ENCODE peak calls at places on chromosomes 7 and 10, in five cellular contexts. K is heart left ventricle, U is tibial nerve, M is ovary, L is IMR-90. B is an unnamed sample.

GRCh38 chr10:52216852-52217251 is 97.2 kb upstream of the DKK1 start:
- DNase-seq in K (no peak), U (no peak), M (no peak), L (peak; percentile 93), B (peak; percentile 11)

GRCh38 chr10:30357075-30357801 is 8.2 kb upstream of the MTPAP start:
- DNase-seq in K (no peak), U (no peak), M (no peak), L (no peak), B (no peak)

GRCh38 chr7:4707980-4708411 is 25.9 kb downstream of the FOXK1 start:
- DNase-seq in K (no peak), U (no peak), M (no peak), L (no peak), B (no peak)

GRCh38 chr10:111267673-111268072 is 190.8 kb downstream of the ADRA2A start:
- DNase-seq in K (no peak), U (no peak), M (no peak), L (no peak), B (no peak)

GRCh38 chr7:30934732-30935568 is 23.3 kb downstream of the AQP1 start:
- DNase-seq in K (no peak), U (no peak), M (no peak), L (no peak), B (no peak)

GRCh38 chr7:5667391-5667790 is 114.1 kb downstream of the RNF216 start:
- DNase-seq in K (no peak), U (no peak), M (no peak), L (peak; percentile 27), B (no peak)

GRCh38 chr7:7803597-7804229 is 85.3 kb upstream of the RPA3 start:
- DNase-seq in K (no peak), U (no peak), M (no peak), L (no peak), B (no peak)

GRCh38 chr7:132269718-132270117 is 306.6 kb downstream of the PLXNA4 start:
- DNase-seq in K (no peak), U (no peak), M (no peak), L (no peak), B (no peak)

GRCh38 chr10:59310324-59310914 is 51.9 kb downstream of the FAM13C start:
- DNase-seq in K (no peak), U (no peak), M (no peak), L (no peak), B (no peak)

GRCh38 chr7:134954197-134955082 is 31.9 kb upstream of the AGBL3 start:
- DNase-seq in K (no peak), U (no peak), M (no peak), L (peak; percentile 54), B (peak; percentile 62)

GRCh38 chr10:73079779-73080178 is 16.9 kb downstream of the P4HA1 start:
- DNase-seq in K (no peak), U (no peak), M (no peak), L (no peak), B (no peak)

GRCh38 chr10:113099431-113100298 is 149.6 kb downstream of the TCF7L2 start:
- DNase-seq in K (no peak), U (peak; percentile 27), M (no peak), L (peak; percentile 43), B (no peak)

GRCh38 chr7:131683536-131684125 is 127.2 kb upstream of the PODXL start:
- DNase-seq in K (no peak), U (no peak), M (no peak), L (no peak), B (no peak)

GRCh38 chr7:30168800-30169584 is 34.2 kb downstream of the MTURN start:
- DNase-seq in K (no peak), U (no peak), M (peak; percentile 50), L (peak; percentile 89), B (no peak)

GRCh38 chr7:22586806-22587180 is 86.8 kb upstream of the STEAP1B start:
- DNase-seq in K (no peak), U (no peak), M (no peak), L (peak; percentile 66), B (no peak)

GRCh38 chr7:28407643-28408042 is 4.7 kb upstream of the CREB5 start:
- DNase-seq in K (no peak), U (peak; percentile 55), M (peak; percentile 26), L (peak; percentile 83), B (no peak)

GRCh38 chr7:139548302-139549028 is 25.0 kb downstream of the CLEC2L start:
- DNase-seq in K (no peak), U (no peak), M (no peak), L (no peak), B (no peak)

GRCh38 chr10:22243321-22243720 is 25.5 kb upstream of the EBLN1 start:
- DNase-seq in K (no peak), U (no peak), M (no peak), L (no peak), B (no peak)

GRCh38 chr10:93903051-93903450 is 9.3 kb downstream of the SLC35G1 start:
- DNase-seq in K (no peak), U (no peak), M (no peak), L (no peak), B (no peak)

GRCh38 chr10:43691503-43691902 is 42.8 kb upstream of the ZNF32 start:
- DNase-seq in K (no peak), U (no peak), M (no peak), L (peak; percentile 23), B (peak; percentile 35)

GRCh38 chr10:130498042-130498441 is 361.9 kb downstream of the GLRX3 start:
- DNase-seq in K (no peak), U (no peak), M (no peak), L (no peak), B (no peak)

GRCh38 chr7:106053109-106053508 is 59.0 kb downstream of the SYPL1 start:
- DNase-seq in K (no peak), U (no peak), M (no peak), L (no peak), B (no peak)

GRCh38 chr10:88472540-88472939 is 110.6 kb downstream of the RNLS start:
- DNase-seq in K (no peak), U (no peak), M (no peak), L (peak; percentile 19), B (no peak)

GRCh38 chr7:42372498-42372897 is 135.5 kb upstream of the GLI3 start:
- DNase-seq in K (no peak), U (no peak), M (no peak), L (no peak), B (no peak)

GRCh38 chr7:46383605-46384004 is 462.5 kb upstream of the IGFBP3 start:
- DNase-seq in K (no peak), U (no peak), M (no peak), L (peak; percentile 58), B (no peak)

DNA sequence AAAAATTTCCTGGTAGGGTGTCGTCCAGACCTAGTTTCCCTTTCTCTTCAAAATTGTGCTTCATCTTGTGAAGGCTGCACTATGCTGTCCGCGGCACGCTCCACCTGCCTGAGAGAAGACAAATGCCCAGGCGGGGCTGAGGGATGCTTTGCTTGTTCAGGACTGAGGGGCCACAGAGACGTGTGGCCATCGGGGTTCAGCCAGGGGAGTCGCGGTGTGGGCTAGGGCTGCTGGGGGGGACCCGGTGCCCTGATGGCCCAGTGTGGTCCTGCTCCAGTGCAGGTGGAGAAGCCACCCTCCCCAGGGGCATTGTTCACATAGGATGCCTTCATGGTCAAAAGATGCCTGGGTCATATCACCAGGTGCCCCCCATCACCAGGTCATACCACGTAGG is 107.8 kb upstream of the SHH start:
- DNase-seq in K (no peak), U (no peak), M (no peak), L (no peak), B (no peak)
- TF ChIP-seq POLR2A in K (no peak), U (no peak), M (no peak), L (no peak), B (no peak)

GRCh38 chr7:25947669-25948516 is 204.1 kb upstream of the NFE2L3 start:
- DNase-seq in K (no peak), U (no peak), M (no peak), L (no peak), B (no peak)
- TF ChIP-seq POLR2A in K (no peak), U (no peak), M (no peak), L (no peak), B (no peak)

GRCh38 chr7:55469721-55470120 is 102.6 kb downstream of the VOPP1 start:
- DNase-seq in K (no peak), U (no peak), M (no peak), L (no peak), B (no peak)

GRCh38 chr7:55469271-55469681 is 103.0 kb downstream of the VOPP1 start:
- DNase-seq in K (no peak), U (no peak), M (no peak), L (no peak), B (no peak)

GRCh38 chr7:55467047-55467593 is 102.0 kb downstream of the LANCL2 start:
- DNase-seq in K (no peak), U (no peak), M (no peak), L (no peak), B (no peak)

GRCh38 chr7:55464422-55464821 is 99.3 kb downstream of the LANCL2 start:
- DNase-seq in K (no peak), U (no peak), M (no peak), L (peak; percentile 40), B (no peak)

GRCh38 chr7:55468495-55468894 is 103.4 kb downstream of the LANCL2 start:
- DNase-seq in K (no peak), U (no peak), M (no peak), L (no peak), B (no peak)
- TF ChIP-seq POLR2A in K (no peak), U (no peak), M (no peak), L (no peak), B (no peak)

GRCh38 chr7:142853739-142854504 is 954 bp upstream of the EPHB6 start:
- DNase-seq in K (peak; percentile 41), U (peak; percentile 65), M (peak; percentile 65), L (peak; percentile 39), B (peak; percentile 95)
- TF ChIP-seq POLR2A in K (no peak), U (no peak), M (no peak), L (no peak), B (no peak)

GRCh38 chr7:137890449-137890916 is 43.7 kb upstream of the DGKI start:
- DNase-seq in K (peak; percentile 54), U (no peak), M (no peak), L (no peak), B (no peak)
- TF ChIP-seq POLR2A in K (no peak), U (no peak), M (no peak), L (no peak), B (no peak)